ENCODE peak calls at places on chromosomes 2 and 18, in five cellular contexts. One of them, this sample, is unnamed.
A peak's percentile ranks its signal among the peaks of the same experiment; 100 is the strongest.

GRCh38 chr2:174797792-174798276 is 33.6 kb upstream of the CHRNA1 start:
- DNase-seq in fibroblast of lung: peak; percentile 50
- DNase-seq in Karpas-422: no peak
- DNase-seq in HCT116: no peak
- DNase-seq in neural progenitor cell: no peak
- DNase-seq in this sample: no peak

GRCh38 chr18:44917865-44918476 is 237.3 kb downstream of the SETBP1 start:
- DNase-seq in fibroblast of lung: peak; percentile 28
- DNase-seq in neural progenitor cell: no peak
- DNase-seq in Karpas-422: no peak
- DNase-seq in HCT116: no peak
- DNase-seq in this sample: no peak

GRCh38 chr2:52083214-52083613 is 1051.3 kb upstream of the NRXN1 start:
- DNase-seq in HCT116: peak; percentile 86
- DNase-seq in Karpas-422: no peak
- DNase-seq in neural progenitor cell: no peak
- DNase-seq in fibroblast of lung: no peak
- DNase-seq in this sample: no peak

GRCh38 chr2:58448065-58448507 is 207.0 kb upstream of the FANCL start:
- DNase-seq in Karpas-422: peak; percentile 82
- DNase-seq in HCT116: peak; percentile 88
- DNase-seq in fibroblast of lung: peak; percentile 73
- DNase-seq in neural progenitor cell: peak; percentile 89
- DNase-seq in this sample: peak; percentile 83

GRCh38 chr2:150476213-150476740 is 11.2 kb downstream of the RND3 start:
- DNase-seq in fibroblast of lung: peak; percentile 72
- DNase-seq in HCT116: no peak
- DNase-seq in neural progenitor cell: no peak
- DNase-seq in Karpas-422: no peak
- DNase-seq in this sample: no peak

GRCh38 chr18:59951591-59951990 is 51.8 kb downstream of the PMAIP1 start:
- DNase-seq in fibroblast of lung: no peak
- DNase-seq in HCT116: peak; percentile 63
- DNase-seq in Karpas-422: no peak
- DNase-seq in neural progenitor cell: no peak
- DNase-seq in this sample: no peak

GRCh38 chr2:166593403-166593802 is 99.4 kb upstream of the SCN7A start:
- DNase-seq in fibroblast of lung: peak; percentile 72
- DNase-seq in neural progenitor cell: no peak
- DNase-seq in HCT116: no peak
- DNase-seq in Karpas-422: no peak
- DNase-seq in this sample: no peak

GRCh38 chr2:121084137-121084680 is 200.8 kb downstream of the TFCP2L1 start:
- DNase-seq in fibroblast of lung: no peak
- DNase-seq in neural progenitor cell: no peak
- DNase-seq in HCT116: no peak
- DNase-seq in Karpas-422: no peak
- DNase-seq in this sample: no peak

GRCh38 chr2:3442185-3442584 is 62.7 kb downstream of the TRAPPC12 start:
- DNase-seq in fibroblast of lung: no peak
- DNase-seq in neural progenitor cell: no peak
- DNase-seq in Karpas-422: no peak
- DNase-seq in HCT116: no peak
- DNase-seq in this sample: no peak

GRCh38 chr2:135473567-135473966 is 57.5 kb downstream of the ZRANB3 start:
- DNase-seq in HCT116: no peak
- DNase-seq in Karpas-422: peak; percentile 82
- DNase-seq in fibroblast of lung: peak; percentile 14
- DNase-seq in neural progenitor cell: no peak
- DNase-seq in this sample: peak; percentile 5

GRCh38 chr2:30979822-30980245 is 158.4 kb downstream of the GALNT14 start:
- DNase-seq in fibroblast of lung: peak; percentile 20
- DNase-seq in neural progenitor cell: peak; percentile 15
- DNase-seq in Karpas-422: no peak
- DNase-seq in HCT116: peak; percentile 0
- DNase-seq in this sample: no peak

GRCh38 chr2:8352300-8352699 is 329.6 kb upstream of the ID2 start:
- DNase-seq in HCT116: no peak
- DNase-seq in fibroblast of lung: no peak
- DNase-seq in neural progenitor cell: no peak
- DNase-seq in Karpas-422: no peak
- DNase-seq in this sample: no peak

GRCh38 chr2:222774941-222775340 is 85.9 kb upstream of the ACSL3 start:
- DNase-seq in HCT116: no peak
- DNase-seq in Karpas-422: no peak
- DNase-seq in fibroblast of lung: no peak
- DNase-seq in neural progenitor cell: no peak
- DNase-seq in this sample: no peak

GRCh38 chr18:52999633-53000032 is 659.6 kb downstream of the DCC start:
- DNase-seq in fibroblast of lung: no peak
- DNase-seq in Karpas-422: no peak
- DNase-seq in HCT116: no peak
- DNase-seq in neural progenitor cell: no peak
- DNase-seq in this sample: no peak

GRCh38 chr18:45201029-45201428 is 414.2 kb upstream of the SLC14A2 start:
- DNase-seq in HCT116: no peak
- DNase-seq in fibroblast of lung: no peak
- DNase-seq in neural progenitor cell: no peak
- DNase-seq in Karpas-422: no peak
- DNase-seq in this sample: no peak

GRCh38 chr2:234467289-234467688 is 29.6 kb downstream of the ARL4C start:
- DNase-seq in Karpas-422: no peak
- DNase-seq in neural progenitor cell: no peak
- DNase-seq in fibroblast of lung: peak; percentile 60
- DNase-seq in HCT116: no peak
- DNase-seq in this sample: no peak

GRCh38 chr2:28406276-28407096 is 13.8 kb downstream of the FOSL2 start:
- DNase-seq in neural progenitor cell: no peak
- DNase-seq in HCT116: no peak
- DNase-seq in Karpas-422: no peak
- DNase-seq in fibroblast of lung: peak; percentile 80
- DNase-seq in this sample: no peak

GRCh38 chr2:45919711-45920111 is 268.2 kb downstream of the PRKCE start:
- DNase-seq in fibroblast of lung: no peak
- DNase-seq in neural progenitor cell: no peak
- DNase-seq in Karpas-422: no peak
- DNase-seq in HCT116: no peak
- DNase-seq in this sample: no peak

GRCh38 chr2:212987492-212987891 is 163.9 kb downstream of the IKZF2 start:
- DNase-seq in neural progenitor cell: no peak
- DNase-seq in HCT116: no peak
- DNase-seq in fibroblast of lung: peak; percentile 7
- DNase-seq in Karpas-422: no peak
- DNase-seq in this sample: no peak

GRCh38 chr2:46275995-46276394 is 21.2 kb upstream of the EPAS1 start:
- DNase-seq in HCT116: no peak
- DNase-seq in Karpas-422: no peak
- DNase-seq in fibroblast of lung: no peak
- DNase-seq in neural progenitor cell: peak; percentile 33
- DNase-seq in this sample: no peak

GRCh38 chr2:111049792-111050640 is 70.7 kb upstream of the BCL2L11 start:
- DNase-seq in neural progenitor cell: no peak
- DNase-seq in fibroblast of lung: no peak
- DNase-seq in HCT116: no peak
- DNase-seq in Karpas-422: peak; percentile 78
- DNase-seq in this sample: no peak

GRCh38 chr18:52499646-52500045 is 159.6 kb downstream of the DCC start:
- DNase-seq in HCT116: no peak
- DNase-seq in Karpas-422: no peak
- DNase-seq in neural progenitor cell: no peak
- DNase-seq in fibroblast of lung: no peak
- DNase-seq in this sample: no peak

GRCh38 chr18:48896875-48897511 is 53.8 kb downstream of the SMAD7 start:
- DNase-seq in fibroblast of lung: peak; percentile 28
- DNase-seq in Karpas-422: peak; percentile 46
- DNase-seq in neural progenitor cell: peak; percentile 67
- DNase-seq in HCT116: no peak
- DNase-seq in this sample: no peak

GRCh38 chr2:241617431-241618154 is 19.4 kb downstream of the THAP4 start:
- DNase-seq in Karpas-422: peak; percentile 67
- DNase-seq in HCT116: no peak
- DNase-seq in neural progenitor cell: peak; percentile 30
- DNase-seq in fibroblast of lung: no peak
- DNase-seq in this sample: no peak

GRCh38 chr18:26453370-26454030 is 94.9 kb downstream of the KCTD1 start:
- DNase-seq in fibroblast of lung: no peak
- DNase-seq in HCT116: no peak
- DNase-seq in Karpas-422: no peak
- DNase-seq in neural progenitor cell: no peak
- DNase-seq in this sample: no peak

GRCh38 chr18:2223859-2224258 is 347.4 kb downstream of the METTL4 start:
- DNase-seq in fibroblast of lung: peak; percentile 22
- DNase-seq in neural progenitor cell: peak; percentile 51
- DNase-seq in HCT116: peak; percentile 15
- DNase-seq in Karpas-422: peak; percentile 70
- DNase-seq in this sample: no peak

DNA sequence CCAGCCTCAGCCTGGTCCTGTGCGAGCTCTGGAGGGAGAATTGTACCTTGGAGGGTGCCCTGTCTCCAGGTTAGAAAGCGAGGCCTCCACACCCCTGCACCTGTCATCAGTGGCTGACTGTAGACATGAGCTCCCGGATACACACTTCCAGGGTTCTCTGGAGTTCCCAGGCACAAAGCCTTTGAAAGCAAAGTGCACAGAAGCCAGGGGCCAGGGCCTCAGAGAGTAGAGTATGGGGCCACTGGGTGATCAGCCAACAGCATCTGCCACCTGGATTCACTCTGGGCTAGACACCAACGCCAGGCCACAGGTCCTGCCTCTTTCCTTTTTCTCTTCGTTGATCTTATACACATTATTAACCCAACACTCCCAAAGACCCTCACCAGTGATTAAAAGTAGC is 239.4 kb upstream of the HDAC4 start:
- DNase-seq in Karpas-422: no peak
- DNase-seq in fibroblast of lung: no peak
- DNase-seq in neural progenitor cell: no peak
- DNase-seq in HCT116: no peak
- DNase-seq in this sample: no peak
- H3K9ac ChIP-seq in Karpas-422: no peak overlapping the region
- H3K9ac ChIP-seq in fibroblast of lung: no peak overlapping the region
- H3K9ac ChIP-seq in neural progenitor cell: no peak overlapping the region
- H3K9ac ChIP-seq in HCT116: no peak overlapping the region
- H3K9ac ChIP-seq in this sample: no peak overlapping the region

DNA sequence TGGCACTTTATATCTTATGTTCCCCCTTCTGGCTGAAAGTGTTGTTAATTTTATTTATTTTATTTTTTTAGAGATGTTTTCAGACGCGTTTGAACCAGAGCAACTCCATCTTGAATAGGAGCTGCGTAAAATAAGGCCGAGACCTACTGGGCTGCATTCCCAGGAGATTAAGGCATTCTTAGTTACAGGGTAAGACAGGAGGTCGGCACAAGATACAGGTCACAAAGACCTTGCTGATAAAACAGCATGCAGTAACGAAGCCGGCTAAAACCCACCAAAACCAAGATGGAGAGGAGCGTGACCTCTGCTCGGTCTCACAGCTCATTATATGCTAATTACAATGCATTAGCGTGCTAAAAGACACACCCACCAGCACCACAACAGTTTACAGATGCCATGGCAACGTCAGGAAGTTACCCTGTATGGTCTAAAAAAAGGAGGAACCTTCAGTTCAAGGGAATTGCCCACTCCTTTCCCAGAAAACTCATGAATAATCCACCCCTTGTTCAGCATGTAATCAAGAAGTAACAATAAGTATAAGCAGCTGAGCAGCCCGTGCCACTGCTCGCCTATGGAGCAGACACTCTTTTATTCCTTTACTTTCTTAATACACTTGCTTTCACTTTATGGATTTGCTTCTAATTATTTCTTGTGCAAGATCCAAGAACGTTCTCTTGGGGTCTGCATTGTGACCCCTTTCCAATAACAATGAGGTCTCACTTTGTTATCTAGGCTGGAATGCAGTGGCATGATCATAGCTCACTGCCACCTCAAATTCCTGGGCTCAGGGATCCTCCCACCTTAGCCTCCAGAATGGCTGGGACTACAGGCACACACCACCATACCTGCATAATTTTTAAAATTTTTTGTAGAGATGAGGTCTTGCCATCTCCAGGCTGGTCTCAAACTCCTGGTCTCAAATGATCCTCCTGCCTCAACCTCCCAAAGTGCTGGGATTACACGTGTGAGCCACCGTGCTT is 55.9 kb downstream of the CACNB4 start:
- DNase-seq in fibroblast of lung: no peak
- DNase-seq in Karpas-422: peak; percentile 50
- DNase-seq in HCT116: no peak
- DNase-seq in neural progenitor cell: peak; percentile 67
- DNase-seq in this sample: peak; percentile 44
- H3K9ac ChIP-seq in fibroblast of lung: no peak overlapping the region
- H3K9ac ChIP-seq in Karpas-422: no peak overlapping the region
- H3K9ac ChIP-seq in HCT116: no peak overlapping the region
- H3K9ac ChIP-seq in neural progenitor cell: no peak overlapping the region
- H3K9ac ChIP-seq in this sample: no peak overlapping the region

DNA sequence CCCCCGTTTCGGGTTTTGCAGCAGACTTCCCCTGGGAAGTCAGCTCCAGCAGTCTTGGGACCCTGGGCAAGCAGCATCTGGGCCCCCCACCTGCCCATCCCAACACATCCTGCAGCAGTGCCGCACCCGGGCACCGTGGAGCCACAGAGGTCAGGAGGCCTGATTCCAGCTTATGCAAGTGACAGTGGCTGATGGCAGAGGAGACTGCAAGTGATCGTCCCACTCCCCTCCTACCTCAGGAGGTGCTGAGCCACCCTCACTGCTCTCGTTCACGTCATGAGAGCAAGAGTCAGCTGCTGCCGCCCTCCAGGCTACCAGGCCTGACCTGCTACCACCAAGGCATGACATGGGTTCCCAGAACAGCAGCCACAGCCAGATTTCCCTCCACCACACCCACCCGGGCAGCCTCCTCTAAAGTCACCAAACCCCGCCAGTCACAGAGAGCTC is 18.2 kb downstream of the COX7A2L start:
- DNase-seq in HCT116: no peak
- DNase-seq in fibroblast of lung: no peak
- DNase-seq in Karpas-422: no peak
- DNase-seq in neural progenitor cell: no peak
- DNase-seq in this sample: no peak
- H3K9ac ChIP-seq in HCT116: no peak overlapping the region
- H3K9ac ChIP-seq in fibroblast of lung: peak overlapping the region; percentile 33
- H3K9ac ChIP-seq in Karpas-422: no peak overlapping the region
- H3K9ac ChIP-seq in neural progenitor cell: no peak overlapping the region
- H3K9ac ChIP-seq in this sample: no peak overlapping the region

DNA sequence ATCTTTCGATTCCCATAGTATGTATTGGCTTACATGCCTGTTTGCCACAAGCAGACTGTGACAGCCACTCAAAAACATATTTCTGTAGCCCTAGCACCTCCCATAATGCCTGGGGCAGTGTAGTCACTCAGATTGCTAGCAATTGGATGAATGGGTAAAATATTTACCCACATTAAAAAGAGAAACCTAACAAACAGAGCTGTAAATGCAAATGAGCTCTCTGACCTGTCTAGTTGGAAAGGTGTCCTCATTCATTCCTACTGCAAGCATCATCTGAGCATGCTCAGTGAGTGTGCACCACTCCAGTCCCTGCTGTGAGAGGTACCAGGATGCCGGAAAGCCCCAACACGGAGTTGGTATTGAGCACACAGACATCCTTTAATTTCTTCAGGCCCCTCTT is 234.0 kb upstream of the RAB12 start:
- DNase-seq in neural progenitor cell: no peak
- DNase-seq in fibroblast of lung: no peak
- DNase-seq in HCT116: no peak
- DNase-seq in Karpas-422: no peak
- DNase-seq in this sample: no peak
- H3K9ac ChIP-seq in neural progenitor cell: no peak overlapping the region
- H3K9ac ChIP-seq in fibroblast of lung: no peak overlapping the region
- H3K9ac ChIP-seq in HCT116: no peak overlapping the region
- H3K9ac ChIP-seq in Karpas-422: no peak overlapping the region
- H3K9ac ChIP-seq in this sample: no peak overlapping the region

This sample was measured in NT2/D1.